ENCODE peak calls at places on chromosome X, in eight cellular contexts. V is sigmoid colon, B is GM23248, I is brain microvascular endothelial cell, D is upper lobe of left lung, K is mesenchymal stem cell, L is neural progenitor cell, F is aorta. Y is an unnamed sample.
A peak's percentile ranks its signal among the peaks of the same experiment; 100 is the strongest.

GRCh38 chrX:140661657-140662056 is 47.9 kb upstream of the LINC00632 start:
- DNase-seq in V (no peak), B (peak; percentile 26), I (no peak), D (no peak), K (no peak), L (no peak), F (no peak), Y (no peak)

GRCh38 chrX:73977542-73978169 is 326.3 kb upstream of the ZCCHC13 start:
- DNase-seq in V (no peak), B (no peak), I (no peak), D (no peak), K (peak; percentile 6), L (peak; percentile 16), F (no peak), Y (no peak)

GRCh38 chrX:40471965-40472648 is 108.7 kb upstream of the ATP6AP2 start:
- DNase-seq in V (peak; percentile 68), B (peak; percentile 47), I (peak; percentile 30), D (peak; percentile 50), K (peak; percentile 88), L (peak; percentile 48), F (no peak), Y (peak; percentile 0)

GRCh38 chrX:117969337-117969736 is 147.3 kb downstream of the KLHL13 start:
- DNase-seq in V (no peak), B (no peak), I (no peak), D (no peak), K (no peak), L (no peak), F (no peak), Y (no peak)

GRCh38 chrX:74453178-74453577 is 31.9 kb downstream of the SLC16A2 start:
- DNase-seq in V (no peak), B (no peak), I (no peak), D (no peak), K (no peak), L (no peak), F (no peak), Y (no peak)

GRCh38 chrX:23745786-23746185 is 2.7 kb upstream of the ACOT9 start:
- DNase-seq in V (no peak), B (no peak), I (no peak), D (no peak), K (no peak), L (no peak), F (no peak), Y (no peak)

GRCh38 chrX:83008415-83008814 is 499.7 kb upstream of the POU3F4 start:
- DNase-seq in V (no peak), B (peak; percentile 0), I (no peak), D (no peak), K (no peak), L (no peak), F (no peak), Y (no peak)

GRCh38 chrX:43448688-43449087 is 207.4 kb upstream of the MAOA start:
- DNase-seq in V (no peak), B (no peak), I (no peak), D (no peak), K (no peak), L (no peak), F (no peak), Y (no peak)

GRCh38 chrX:81202413-81202794 is 502 bp downstream of the SH3BGRL start:
- DNase-seq in V (no peak), B (peak; percentile 35), I (peak; percentile 9), D (no peak), K (no peak), L (no peak), F (no peak), Y (no peak)

GRCh38 chrX:41003501-41004286 is 81.6 kb upstream of the USP9X start:
- DNase-seq in V (no peak), B (no peak), I (no peak), D (no peak), K (no peak), L (no peak), F (no peak), Y (no peak)

GRCh38 chrX:129525162-129525561 is 1.9 kb upstream of the SMARCA1 start:
- DNase-seq in V (no peak), B (no peak), I (no peak), D (no peak), K (no peak), L (no peak), F (no peak), Y (no peak)

GRCh38 chrX:53093748-53094583 is at the start of gene KANTR:
- DNase-seq in V (peak; percentile 95), B (peak; percentile 94), I (peak; percentile 92), D (peak; percentile 88), K (peak; percentile 98), L (peak; percentile 96), F (peak; percentile 92), Y (peak; percentile 73)

GRCh38 chrX:134619838-134620237 is 38.4 kb downstream of the PLAC1 start:
- DNase-seq in V (no peak), B (no peak), I (no peak), D (no peak), K (no peak), L (no peak), F (no peak), Y (no peak)

GRCh38 chrX:16585486-16586370 is 64.2 kb upstream of the S100G start:
- DNase-seq in V (no peak), B (no peak), I (no peak), D (no peak), K (no peak), L (no peak), F (no peak), Y (no peak)

GRCh38 chrX:68936186-68936585 is 107.4 kb downstream of the EFNB1 start:
- DNase-seq in V (peak; percentile 34), B (no peak), I (no peak), D (peak; percentile 15), K (peak; percentile 31), L (no peak), F (no peak), Y (no peak)

GRCh38 chrX:9465380-9466114 is 689 bp downstream of the TBL1X start:
- DNase-seq in V (no peak), B (peak; percentile 41), I (no peak), D (no peak), K (peak; percentile 18), L (peak; percentile 40), F (peak; percentile 81), Y (no peak)
- H3K27ac ChIP-seq in V (peak overlapping the region; percentile 83), B (no peak overlapping the region), I (peak overlapping the region; percentile 24), D (peak overlapping the region; percentile 72), K (no peak overlapping the region), L (no peak overlapping the region), F (peak overlapping the region; percentile 72), Y (no peak overlapping the region)

GRCh38 chrX:30301977-30302376 is 7.2 kb downstream of the NR0B1 start:
- DNase-seq in V (no peak), B (peak; percentile 42), I (peak; percentile 33), D (no peak), K (no peak), L (peak; percentile 40), F (no peak), Y (no peak)

GRCh38 chrX:30301203-30301602 is 8.0 kb downstream of the NR0B1 start:
- DNase-seq in V (no peak), B (no peak), I (no peak), D (no peak), K (no peak), L (no peak), F (no peak), Y (no peak)

GRCh38 chrX:30296408-30297254 is 12.6 kb downstream of the NR0B1 start:
- DNase-seq in V (no peak), B (no peak), I (no peak), D (no peak), K (no peak), L (no peak), F (no peak), Y (no peak)
- H3K27ac ChIP-seq in V (no peak overlapping the region), B (no peak overlapping the region), I (no peak overlapping the region), D (no peak overlapping the region), K (no peak overlapping the region), L (no peak overlapping the region), F (no peak overlapping the region), Y (no peak overlapping the region)

GRCh38 chrX:675279-675886 is 44.8 kb downstream of the SHOX start:
- DNase-seq in V (no peak), B (no peak), I (no peak), D (no peak), K (no peak), L (peak; percentile 28), F (no peak), Y (no peak)
- H3K27ac ChIP-seq in V (no peak overlapping the region), B (no peak overlapping the region), I (no peak overlapping the region), D (no peak overlapping the region), K (no peak overlapping the region), L (no peak overlapping the region), F (no peak overlapping the region), Y (no peak overlapping the region)

DNA sequence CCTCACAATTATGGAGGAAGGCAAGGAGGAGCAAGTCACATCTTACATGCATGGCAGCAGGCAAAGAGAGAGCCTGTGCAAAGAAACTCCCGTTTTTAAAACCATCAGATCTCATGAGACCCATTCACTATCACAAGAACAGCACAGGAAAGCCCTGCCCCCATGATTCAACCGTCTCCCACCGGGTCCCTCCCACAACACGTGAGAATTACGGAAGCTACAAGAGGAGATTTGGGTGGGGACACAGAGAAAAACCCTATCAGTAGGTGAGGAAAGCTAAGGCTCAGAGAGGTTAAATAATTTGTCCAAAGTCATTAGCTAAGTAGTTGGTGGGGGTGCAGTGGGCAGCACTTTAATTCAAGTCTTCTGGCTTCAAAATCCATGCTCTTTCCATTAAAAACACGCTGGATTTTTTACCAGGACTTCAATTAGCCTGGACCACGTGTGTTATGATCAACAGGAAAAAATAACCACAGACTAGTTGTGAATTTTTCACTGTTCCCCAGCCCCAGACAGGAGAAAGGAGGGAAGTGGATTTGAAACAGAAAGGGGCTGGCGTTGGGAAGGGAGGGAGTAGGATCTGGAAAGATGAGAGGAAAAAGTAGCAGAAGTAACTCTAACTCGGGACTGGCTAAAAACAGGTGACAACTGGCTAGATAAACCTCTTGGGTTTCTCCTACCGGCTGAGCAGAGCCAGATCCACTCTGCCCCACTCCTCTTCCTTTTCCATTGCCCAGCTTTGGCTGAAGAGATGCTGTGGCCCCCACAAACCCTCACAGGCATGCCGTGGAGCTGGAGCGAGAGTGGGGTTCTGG is 986 bp downstream of the MTMR8 start:
- DNase-seq in V (no peak), B (no peak), I (no peak), D (no peak), K (no peak), L (no peak), F (no peak), Y (no peak)
- H3K27ac ChIP-seq in V (peak overlapping the region; percentile 62), B (no peak overlapping the region), I (no peak overlapping the region), D (peak overlapping the region; percentile 32), K (no peak overlapping the region), L (no peak overlapping the region), F (no peak overlapping the region), Y (no peak overlapping the region)

GRCh38 chrX:99468993-99469392 is 941.1 kb downstream of the PCDH19 start:
- DNase-seq in V (no peak), B (no peak), I (no peak), D (no peak), K (no peak), L (no peak), F (no peak), Y (no peak)

GRCh38 chrX:99469439-99469838 is 940.6 kb downstream of the PCDH19 start:
- DNase-seq in V (no peak), B (no peak), I (no peak), D (no peak), K (no peak), L (no peak), F (peak; percentile 26), Y (no peak)
- H3K27ac ChIP-seq in V (no peak overlapping the region), B (no peak overlapping the region), I (no peak overlapping the region), D (no peak overlapping the region), K (no peak overlapping the region), L (no peak overlapping the region), F (no peak overlapping the region), Y (no peak overlapping the region)